ENCODE peak calls at places on chromosomes 2 and 18, in six cellular contexts. P, Y, Q, L, H and K are unnamed samples.

GRCh38 chr2:230068658-230069080 is at the start of gene SLC16A14:
- DNase-seq in P (no peak), Y (no peak), Q (peak; percentile 63), L (no peak), H (peak; percentile 7), K (peak; percentile 13)

GRCh38 chr2:74554821-74555531 is 456 bp downstream of the DOK1 start:
- DNase-seq in P (no peak), Y (peak; percentile 67), Q (no peak), L (peak; percentile 76), H (no peak), K (no peak)

GRCh38 chr18:26040051-26040656 is 50.3 kb downstream of the SS18 start:
- DNase-seq in P (no peak), Y (no peak), Q (no peak), L (no peak), H (no peak), K (no peak)

GRCh38 chr2:109128466-109129355 is at the start of gene SH3RF3:
- DNase-seq in P (no peak), Y (no peak), Q (no peak), L (peak; percentile 77), H (no peak), K (no peak)

GRCh38 chr2:144567745-144568144 is 47.8 kb upstream of the ZEB2 start:
- DNase-seq in P (no peak), Y (no peak), Q (no peak), L (no peak), H (no peak), K (peak; percentile 78)

GRCh38 chr18:5890606-5891360 is 4.5 kb downstream of the TMEM200C start:
- DNase-seq in P (peak; percentile 11), Y (no peak), Q (no peak), L (peak; percentile 81), H (no peak), K (no peak)

GRCh38 chr2:119544075-119545031 is at the start of gene CFAP221:
- DNase-seq in P (peak; percentile 60), Y (peak; percentile 92), Q (peak; percentile 71), L (peak; percentile 93), H (no peak), K (peak; percentile 76)

GRCh38 chr2:220167956-220168355 is 540.5 kb downstream of the SLC4A3 start:
- DNase-seq in P (no peak), Y (no peak), Q (no peak), L (no peak), H (no peak), K (no peak)

GRCh38 chr18:21853972-21854563 is 113.5 kb downstream of the MIB1 start:
- DNase-seq in P (peak; percentile 8), Y (no peak), Q (no peak), L (no peak), H (no peak), K (no peak)

GRCh38 chr18:8367217-8367988 is 241.8 kb upstream of the RAB12 start:
- DNase-seq in P (no peak), Y (peak; percentile 41), Q (peak; percentile 7), L (peak; percentile 83), H (no peak), K (peak; percentile 59)

GRCh38 chr2:128315122-128315828 is 3.4 kb downstream of the HS6ST1 start:
- DNase-seq in P (no peak), Y (no peak), Q (no peak), L (no peak), H (no peak), K (no peak)

GRCh38 chr18:76449110-76449453 is 46.0 kb downstream of the ZNF516 start:
- DNase-seq in P (no peak), Y (no peak), Q (no peak), L (no peak), H (no peak), K (no peak)

GRCh38 chr2:21891191-21891590 is 767.4 kb downstream of the TDRD15 start:
- DNase-seq in P (no peak), Y (no peak), Q (no peak), L (no peak), H (no peak), K (no peak)

GRCh38 chr2:15842771-15843666 is 97.3 kb upstream of the MYCN start:
- DNase-seq in P (no peak), Y (no peak), Q (no peak), L (no peak), H (no peak), K (no peak)

GRCh38 chr18:3660719-3661118 is 210.7 kb downstream of the TGIF1 start:
- DNase-seq in P (no peak), Y (no peak), Q (no peak), L (no peak), H (no peak), K (no peak)

GRCh38 chr2:158723311-158723838 is 71.7 kb upstream of the DAPL1 start:
- DNase-seq in P (peak; percentile 72), Y (no peak), Q (no peak), L (no peak), H (no peak), K (no peak)

GRCh38 chr18:78972930-78973331 is 6.7 kb upstream of the SALL3 start:
- DNase-seq in P (no peak), Y (no peak), Q (no peak), L (no peak), H (no peak), K (no peak)

GRCh38 chr2:136056077-136056688 is 61.8 kb downstream of the CXCR4 start:
- DNase-seq in P (no peak), Y (no peak), Q (no peak), L (no peak), H (peak; percentile 67), K (no peak)

GRCh38 chr2:182715896-182716664 is at the start of gene DNAJC10:
- DNase-seq in P (peak; percentile 87), Y (peak; percentile 91), Q (peak; percentile 46), L (peak; percentile 94), H (peak; percentile 56), K (peak; percentile 84)

GRCh38 chr2:182717451-182718215 is 1.6 kb downstream of the DNAJC10 start:
- DNase-seq in P (no peak), Y (no peak), Q (no peak), L (no peak), H (no peak), K (no peak)

GRCh38 chr2:182718459-182718858 is 2.4 kb downstream of the DNAJC10 start:
- DNase-seq in P (no peak), Y (no peak), Q (no peak), L (no peak), H (no peak), K (no peak)

GRCh38 chr2:182715121-182715895 is 749 bp upstream of the DNAJC10 start:
- DNase-seq in P (peak; percentile 42), Y (no peak), Q (no peak), L (no peak), H (no peak), K (no peak)

DNA sequence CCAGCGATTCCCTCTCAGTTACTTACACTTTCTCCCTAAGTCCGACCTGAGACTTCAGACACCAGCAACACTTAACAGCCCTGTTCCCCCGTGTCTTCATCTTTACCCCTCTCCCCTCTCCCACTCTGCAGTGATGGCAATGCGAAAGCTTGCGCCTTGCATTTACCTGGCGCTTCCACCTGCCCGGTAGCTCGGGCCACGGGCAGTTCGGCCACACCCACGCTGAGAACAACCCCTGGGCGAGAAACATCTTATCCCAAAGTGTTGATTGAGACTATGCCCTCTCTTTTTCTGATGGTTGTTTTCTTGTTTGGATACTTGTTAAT is 571 bp downstream of the DNAJC10 start:
- DNase-seq in P (peak; percentile 11), Y (no peak), Q (no peak), L (no peak), H (no peak), K (no peak)
- H3K27me3 ChIP-seq in P (no peaks in the 10 kb centered on the region), Y (no peaks in the 10 kb centered on the region), Q (no peaks in the 10 kb centered on the region), L (no peaks in the 10 kb centered on the region), H (no peaks in the 10 kb centered on the region), K (no peaks in the 10 kb centered on the region)

DNA sequence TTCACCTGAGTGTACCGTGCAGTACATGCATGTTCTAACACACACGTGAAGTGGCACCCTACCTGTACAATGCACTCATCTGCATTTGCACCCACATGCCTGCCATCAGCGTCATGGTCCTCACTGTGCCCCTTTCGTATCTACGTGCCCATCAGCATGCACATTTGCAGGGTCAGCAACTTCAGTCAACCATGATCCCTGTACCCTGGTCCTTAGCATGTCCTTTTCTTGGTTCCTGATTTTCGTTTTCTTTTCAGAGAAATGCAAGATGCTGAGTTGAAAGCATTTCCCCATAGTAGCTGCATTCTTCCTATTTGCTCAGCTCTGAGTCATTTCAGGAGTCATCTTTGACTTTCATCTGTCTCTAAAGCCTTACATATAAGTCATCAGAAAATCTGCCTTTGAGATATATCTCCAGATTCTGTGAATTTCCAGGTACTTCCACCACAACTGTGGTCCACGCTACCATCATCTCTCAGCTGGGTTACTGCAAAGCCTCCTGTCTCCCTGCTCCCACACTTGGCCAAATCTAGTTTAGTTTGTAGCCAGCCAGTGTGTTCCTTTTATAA is 14.7 kb upstream of the PUM2 start:
- DNase-seq in P (no peak), Y (no peak), Q (no peak), L (no peak), H (peak; percentile 95), K (no peak)
- TF ChIP-seq ZNF274 in P (no peak), Y (no peak), Q (no peak), L (no peak), H (no peak), K (no peak)

DNA sequence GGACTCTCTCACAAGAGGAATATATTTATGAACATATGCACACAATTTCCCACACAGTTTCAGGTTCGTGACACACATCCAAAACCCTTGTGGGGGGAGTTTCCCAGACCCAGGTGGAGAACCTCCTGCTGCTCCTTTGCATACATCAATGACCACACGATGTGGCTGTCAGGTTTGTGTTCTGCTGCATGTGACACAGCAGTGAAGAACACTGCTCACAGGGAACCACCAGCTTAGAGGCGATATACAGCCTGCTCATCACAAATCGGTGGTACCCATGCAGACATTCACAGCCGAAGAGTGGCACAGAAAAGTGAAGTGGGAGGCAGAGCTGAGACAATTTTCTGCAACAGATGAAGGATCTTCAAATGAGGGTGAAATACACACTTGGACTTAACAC is 175.6 kb upstream of the ZFP36L2 start:
- DNase-seq in P (no peak), Y (no peak), Q (no peak), L (no peak), H (peak; percentile 97), K (no peak)
- TF ChIP-seq YY1 in P (no peak), Y (no peak), Q (no peak), L (no peak), H (peak; percentile 71), K (no peak)

GRCh38 chr2:13822365-13822764 is 810.2 kb upstream of the LRATD1 start:
- DNase-seq in P (no peak), Y (no peak), Q (no peak), L (no peak), H (no peak), K (peak; percentile 81)
- H3K27me3 ChIP-seq in P (no peaks in the 10 kb centered on the region), Y (no peaks in the 10 kb centered on the region), Q (no peaks in the 10 kb centered on the region), L (peaks cover 70% of the 10 kb centered on the region), H (no peaks in the 10 kb centered on the region), K (peaks cover 79% of the 10 kb centered on the region)

GRCh38 chr2:234935311-234935710 is 16.5 kb upstream of the SH3BP4 start:
- DNase-seq in P (no peak), Y (no peak), Q (no peak), L (no peak), H (no peak), K (no peak)

GRCh38 chr2:234945339-234945895 is 6.4 kb upstream of the SH3BP4 start:
- DNase-seq in P (no peak), Y (no peak), Q (no peak), L (no peak), H (no peak), K (no peak)

GRCh38 chr2:234939976-234940375 is 11.8 kb upstream of the SH3BP4 start:
- DNase-seq in P (no peak), Y (no peak), Q (no peak), L (no peak), H (no peak), K (no peak)

GRCh38 chr2:234940527-234940926 is 11.3 kb upstream of the SH3BP4 start:
- DNase-seq in P (no peak), Y (no peak), Q (no peak), L (no peak), H (no peak), K (no peak)

GRCh38 chr2:234939576-234939975 is 12.2 kb upstream of the SH3BP4 start:
- DNase-seq in P (no peak), Y (no peak), Q (no peak), L (no peak), H (no peak), K (no peak)
- TF ChIP-seq ZNF274 in P (no peak), Y (no peak), Q (no peak), L (no peak), H (no peak), K (no peak)